ENCODE peak calls at places on chromosomes 7 and 10, in four cellular contexts. G is ecto neural progenitor cell; H is activated CD8-positive, alpha-beta memory T cell treated with anti-CD3 and anti-CD28 coated beads for 4 hours; R is stimulated activated CD8-positive, alpha-beta memory T cell treated with anti-CD3 and anti-CD28 coated beads, Interleukin-12 subunit alpha, Interleukin-12 subunit beta, amount 100 ng/mL, for 1 hour. F is an unnamed sample.

GRCh38 chr7:7246223-7246622 is 63.9 kb downstream of the C1GALT1 start:
- DNase-seq in H (no peak), R (no peak), G (no peak), F (no peak)

GRCh38 chr10:49309691-49310371 is 10.9 kb downstream of the C10orf71 start:
- DNase-seq in H (no peak), R (peak), G (no peak), F (no peak)

GRCh38 chr10:44963772-44964633 is 4.4 kb downstream of the RASSF4 start:
- DNase-seq in R (no peak), G (peak), H (no peak), F (no peak)

GRCh38 chr10:101250136-101250535 is 20.9 kb upstream of the LBX1 start:
- DNase-seq in H (no peak), R (no peak), G (no peak), F (no peak)

GRCh38 chr7:75842836-75843446 is 29.3 kb upstream of the CCL24 start:
- DNase-seq in G (no peak), H (no peak), R (no peak), F (no peak)

GRCh38 chr7:69192134-69192533 is 406.1 kb upstream of the AUTS2 start:
- DNase-seq in G (no peak), H (no peak), R (no peak), F (no peak)

GRCh38 chr7:158992759-158993158 is 136.4 kb downstream of the DYNC2I1 start:
- DNase-seq in G (no peak), R (no peak), H (no peak), F (no peak)

GRCh38 chr10:14023612-14024348 is 306.9 kb downstream of the FRMD4A start:
- DNase-seq in R (no peak), G (no peak), H (no peak), F (no peak)

GRCh38 chr10:21525367-21526183 is at the start of gene SKIDA1:
- DNase-seq in G (peak), R (no peak), H (no peak), F (peak)

GRCh38 chr7:137874390-137874789 is 27.6 kb upstream of the DGKI start:
- DNase-seq in R (no peak), H (no peak), G (no peak), F (no peak)

GRCh38 chr7:36448781-36449379 is 59.2 kb downstream of the ANLN start:
- DNase-seq in H (no peak), G (no peak), R (no peak), F (no peak)

GRCh38 chr7:43847496-43847895 is 21.8 kb downstream of the MRPS24 start:
- DNase-seq in H (no peak), R (no peak), G (no peak), F (no peak)

GRCh38 chr7:26275213-26275612 is 16.4 kb upstream of the SNX10 start:
- DNase-seq in R (no peak), H (no peak), G (no peak), F (no peak)

GRCh38 chr10:132452651-132453469 is 55.9 kb downstream of the PWWP2B start:
- DNase-seq in G (peak), H (peak), R (peak), F (peak)

GRCh38 chr7:46003896-46004875 is 83.1 kb upstream of the IGFBP3 start:
- DNase-seq in R (no peak), G (no peak), H (no peak), F (no peak)

GRCh38 chr10:21534611-21535493 is 820 bp downstream of the MLLT10 start:
- DNase-seq in G (peak), H (no peak), R (no peak), F (peak)

GRCh38 chr7:105826143-105826542 is 50.3 kb downstream of the ATXN7L1 start:
- DNase-seq in G (no peak), H (no peak), R (no peak), F (no peak)

GRCh38 chr7:100830396-100830795 is 3.1 kb upstream of the EPHB4 start:
- DNase-seq in R (no peak), G (no peak), H (no peak), F (no peak)

F was measured in activated CD4-positive, CD25-positive, alpha-beta regulatory T cell.